ENCODE peak calls at places on chromosomes 7 and 10, in seven cellular contexts. V is kidney tubule cell; M is activated CD4-positive, CD25-positive, alpha-beta regulatory T cell; I is T1000; E is left ventricle myocardium superior; C is nephron progenitor cell; H is NCI-H2107. T is an unnamed sample.

GRCh38 chr7:130909161-130909836 is 175.3 kb upstream of the KLF14 start:
- DNase-seq in V (no peak), M (no peak), I (no peak), E (no peak), C (no peak), H (no peak), T (no peak)

GRCh38 chr10:3666525-3667302 is 118.3 kb downstream of the KLF6 start:
- DNase-seq in V (peak), M (no peak), I (no peak), E (peak), C (no peak), H (peak), T (peak)

GRCh38 chr10:77586719-77587423 is 50.7 kb downstream of the KCNMA1 start:
- DNase-seq in V (no peak), M (no peak), I (peak), E (no peak), C (no peak), H (no peak), T (no peak)

GRCh38 chr10:21572578-21572977 is 38.5 kb downstream of the MLLT10 start:
- DNase-seq in V (no peak), M (no peak), I (no peak), E (no peak), C (no peak), H (no peak), T (no peak)

GRCh38 chr7:142563470-142563869 is 185.8 kb upstream of the PRSS1 start:
- DNase-seq in V (peak), M (no peak), I (no peak), E (no peak), C (no peak), H (no peak), T (no peak)

GRCh38 chr7:89988070-89988469 is 166.2 kb upstream of the STEAP1 start:
- DNase-seq in V (peak), M (no peak), I (no peak), E (no peak), C (no peak), H (no peak), T (no peak)

GRCh38 chr10:62374862-62375710 is 917 bp downstream of the ZNF365 start:
- DNase-seq in V (peak), M (no peak), I (no peak), E (no peak), C (no peak), H (no peak), T (no peak)

GRCh38 chr10:121043124-121043849 is 192.1 kb downstream of the WDR11 start:
- DNase-seq in V (no peak), M (no peak), I (no peak), E (peak), C (no peak), H (no peak), T (no peak)

GRCh38 chr10:124032982-124033886 is 60.2 kb downstream of the CHST15 start:
- DNase-seq in V (peak), M (no peak), I (no peak), E (no peak), C (no peak), H (no peak), T (no peak)

GRCh38 chr7:28446131-28446530 is 33.8 kb downstream of the CREB5 start:
- DNase-seq in V (no peak), M (no peak), I (no peak), E (no peak), C (no peak), H (no peak), T (no peak)

GRCh38 chr10:86508217-86508616 is 13.4 kb downstream of the WAPL start:
- DNase-seq in V (no peak), M (no peak), I (no peak), E (no peak), C (no peak), H (no peak), T (no peak)

GRCh38 chr7:41694490-41694889 is 8.4 kb downstream of the INHBA start:
- DNase-seq in V (no peak), M (no peak), I (no peak), E (no peak), C (no peak), H (no peak), T (no peak)

GRCh38 chr7:28573059-28573553 is 160.8 kb downstream of the CREB5 start:
- DNase-seq in V (peak), M (no peak), I (no peak), E (peak), C (no peak), H (no peak), T (no peak)

GRCh38 chr7:99500637-99501009 is 542 bp upstream of the ZNF394 start:
- DNase-seq in V (no peak), M (no peak), I (no peak), E (no peak), C (no peak), H (no peak), T (no peak)

GRCh38 chr7:17599733-17600685 is 301.6 kb downstream of the AHR start:
- DNase-seq in V (peak), M (no peak), I (peak), E (no peak), C (no peak), H (no peak), T (no peak)

GRCh38 chr7:151658778-151659177 is 139.1 kb upstream of the RHEB start:
- DNase-seq in V (peak), M (no peak), I (no peak), E (no peak), C (no peak), H (no peak), T (no peak)

GRCh38 chr10:42939237-42939636 is 137.6 kb upstream of the RET start:
- DNase-seq in V (no peak), M (no peak), I (no peak), E (no peak), C (no peak), H (no peak), T (no peak)

GRCh38 chr7:51658684-51659083 is 342.1 kb upstream of the COBL start:
- DNase-seq in V (no peak), M (no peak), I (no peak), E (no peak), C (no peak), H (no peak), T (no peak)

GRCh38 chr7:27170494-27170811 is 3.7 kb downstream of the HOXA10 start:
- DNase-seq in V (no peak), M (no peak), I (no peak), E (no peak), C (no peak), H (no peak), T (no peak)

GRCh38 chr10:27242951-27243551 is 2.5 kb upstream of the ACBD5 start:
- DNase-seq in V (peak), M (peak), I (no peak), E (peak), C (peak), H (no peak), T (peak)

GRCh38 chr10:48582970-48583369 is 21.9 kb downstream of the ARHGAP22 start:
- DNase-seq in V (no peak), M (no peak), I (no peak), E (peak), C (no peak), H (no peak), T (no peak)

GRCh38 chr10:92901819-92902234 is 53.5 kb downstream of the EXOC6 start:
- DNase-seq in V (no peak), M (no peak), I (no peak), E (no peak), C (no peak), H (no peak), T (no peak)

GRCh38 chr10:8310930-8311329 is 256.4 kb downstream of the GATA3 start:
- DNase-seq in V (no peak), M (no peak), I (no peak), E (no peak), C (no peak), H (no peak), T (no peak)

GRCh38 chr7:55157347-55158105 is 138.7 kb downstream of the EGFR start:
- DNase-seq in V (no peak), M (no peak), I (no peak), E (peak), C (no peak), H (peak), T (no peak)

GRCh38 chr10:121058082-121058481 is 206.9 kb downstream of the WDR11 start:
- DNase-seq in V (no peak), M (no peak), I (no peak), E (no peak), C (no peak), H (no peak), T (no peak)

GRCh38 chr10:31697271-31698168 is 231.1 kb downstream of the ARHGAP12 start:
- DNase-seq in V (peak), M (no peak), I (no peak), E (peak), C (no peak), H (peak), T (no peak)

GRCh38 chr10:97974108-97974507 is 56.3 kb downstream of the CRTAC1 start:
- DNase-seq in V (no peak), M (no peak), I (no peak), E (no peak), C (peak), H (no peak), T (no peak)

GRCh38 chr7:134996097-134996550 is 9.8 kb downstream of the AGBL3 start:
- DNase-seq in V (no peak), M (no peak), I (no peak), E (no peak), C (no peak), H (no peak), T (peak)

GRCh38 chr10:23918090-23918704 is 290.7 kb upstream of the KIAA1217 start:
- DNase-seq in V (no peak), M (no peak), I (no peak), E (no peak), C (peak), H (no peak), T (no peak)

GRCh38 chr7:32479574-32480200 is 10.5 kb downstream of the LSM5 start:
- DNase-seq in V (peak), M (no peak), I (no peak), E (no peak), C (no peak), H (peak), T (no peak)

GRCh38 chr10:33365871-33366411 is 31.5 kb upstream of the NRP1 start:
- DNase-seq in V (peak), M (no peak), I (no peak), E (no peak), C (no peak), H (no peak), T (no peak)

GRCh38 chr10:13404791-13405190 is 56.7 kb upstream of the SEPHS1 start:
- DNase-seq in V (no peak), M (no peak), I (no peak), E (no peak), C (no peak), H (no peak), T (no peak)

GRCh38 chr10:114648368-114648767 is 9.7 kb downstream of the ABLIM1 start:
- DNase-seq in V (peak), M (no peak), I (peak), E (no peak), C (no peak), H (no peak), T (no peak)

GRCh38 chr7:157044151-157044687 is 33.8 kb upstream of the MNX1 start:
- DNase-seq in V (no peak), M (no peak), I (no peak), E (no peak), C (no peak), H (no peak), T (no peak)

GRCh38 chr7:17963281-17963680 is 23.0 kb upstream of the SNX13 start:
- DNase-seq in V (no peak), M (no peak), I (no peak), E (no peak), C (no peak), H (no peak), T (no peak)

GRCh38 chr7:111086532-111086931 is 4.4 kb upstream of the LRRN3 start:
- DNase-seq in V (no peak), M (no peak), I (no peak), E (no peak), C (no peak), H (no peak), T (no peak)

GRCh38 chr7:50731703-50732582 is 50.8 kb downstream of the GRB10 start:
- DNase-seq in V (no peak), M (no peak), I (no peak), E (no peak), C (no peak), H (no peak), T (no peak)